ENCODE peak calls at places on chromosomes 12 and 14, in nine cellular contexts. G is HCT116; H is erythroblast; E is NCI-H1105; D is IMR-90; O is left lobe of liver; W is psoas muscle; A is T-helper 1 cell; P is stimulated activated CD8-positive, alpha-beta memory T cell treated with anti-CD3 and anti-CD28 coated beads, Interleukin-7, amount 100 ng/mL, for 4 hours. Z is an unnamed sample.

GRCh38 chr12:89824822-89825221 is 116.2 kb upstream of the ATP2B1 start:
- DNase-seq in P (no peak), W (no peak), E (no peak), D (no peak), H (no peak), G (no peak), O (no peak), A (no peak), Z (no peak)

GRCh38 chr14:66638688-66639087 is 130.7 kb downstream of the GPHN start:
- DNase-seq in E (no peak), H (no peak), P (no peak), W (no peak), O (no peak), A (no peak), G (no peak), D (peak), Z (no peak)

GRCh38 chr14:61296707-61297502 is 15.8 kb upstream of the TMEM30B start:
- DNase-seq in E (peak), P (no peak), H (peak), A (no peak), D (peak), G (peak), O (no peak), W (no peak), Z (no peak)

GRCh38 chr14:41558527-41558926 is 48.1 kb upstream of the LRFN5 start:
- DNase-seq in A (no peak), P (no peak), G (no peak), O (no peak), H (no peak), D (no peak), E (peak), W (no peak), Z (no peak)

GRCh38 chr12:79747274-79747673 is 56.5 kb upstream of the PAWR start:
- DNase-seq in D (peak), E (no peak), P (no peak), G (no peak), O (no peak), A (no peak), H (no peak), W (no peak), Z (no peak)

GRCh38 chr12:65602579-65603295 is 221.5 kb upstream of the HMGA2 start:
- DNase-seq in A (no peak), D (peak), W (peak), O (peak), P (no peak), H (peak), G (peak), E (peak), Z (peak)

GRCh38 chr14:32050839-32051238 is 26.3 kb upstream of the ARHGAP5 start:
- DNase-seq in W (no peak), A (no peak), G (no peak), H (no peak), E (peak), P (no peak), D (no peak), O (no peak), Z (no peak)

GRCh38 chr12:49346659-49347306 is at the start of gene DNAJC22:
- DNase-seq in O (peak), E (no peak), G (no peak), A (no peak), D (no peak), P (no peak), W (no peak), H (peak), Z (peak)

GRCh38 chr12:114698566-114699163 is 14.7 kb upstream of the TBX3 start:
- DNase-seq in W (no peak), A (no peak), O (no peak), G (no peak), H (no peak), D (no peak), P (no peak), E (no peak), Z (no peak)

GRCh38 chr12:46459881-46460545 is 87.4 kb upstream of the SLC38A2 start:
- DNase-seq in E (no peak), D (no peak), G (no peak), H (no peak), A (no peak), W (no peak), P (no peak), O (no peak), Z (no peak)

GRCh38 chr14:65168840-65169239 is 66.5 kb upstream of the MAX start:
- DNase-seq in P (no peak), D (no peak), W (no peak), E (no peak), G (peak), A (no peak), H (no peak), O (no peak), Z (no peak)

GRCh38 chr12:52526511-52526951 is 6.3 kb upstream of the KRT5 start:
- DNase-seq in P (no peak), D (no peak), W (no peak), O (peak), G (no peak), A (no peak), E (no peak), H (no peak), Z (peak)

GRCh38 chr12:119931402-119931801 is 54.3 kb upstream of the CIT start:
- DNase-seq in G (no peak), W (no peak), H (no peak), E (no peak), D (no peak), O (no peak), P (no peak), A (no peak), Z (no peak)

GRCh38 chr12:94262228-94263010 is 114.0 kb downstream of the PLXNC1 start:
- DNase-seq in H (peak), E (peak), G (peak), W (peak), P (peak), O (peak), A (peak), D (peak), Z (peak)

GRCh38 chr14:59126714-59127436 is 61.6 kb upstream of the DAAM1 start:
- DNase-seq in D (peak), W (no peak), E (peak), A (peak), G (peak), P (no peak), O (no peak), H (peak), Z (no peak)

GRCh38 chr12:58918475-58918874 is 1.8 kb downstream of the LRIG3 start:
- DNase-seq in P (no peak), G (no peak), O (no peak), D (peak), H (no peak), E (no peak), A (no peak), W (no peak), Z (no peak)

GRCh38 chr14:32379447-32379846 is 50.3 kb downstream of the AKAP6 start:
- DNase-seq in E (no peak), O (no peak), W (no peak), P (no peak), D (no peak), G (no peak), A (no peak), H (no peak), Z (no peak)

GRCh38 chr12:46452061-46452615 is 79.6 kb upstream of the SLC38A2 start:
- DNase-seq in D (peak), A (no peak), G (peak), E (no peak), O (no peak), P (no peak), H (no peak), W (no peak), Z (no peak)

GRCh38 chr14:89667983-89668382 is 250.9 kb upstream of the FOXN3 start:
- DNase-seq in E (no peak), A (no peak), G (no peak), D (peak), P (no peak), W (no peak), O (no peak), H (no peak), Z (no peak)

GRCh38 chr12:92421701-92422100 is 276.1 kb upstream of the BTG1 start:
- DNase-seq in W (no peak), O (no peak), P (no peak), G (no peak), A (no peak), E (no peak), D (peak), H (no peak), Z (no peak)

GRCh38 chr12:133130808-133131128 is 341 bp downstream of the ZNF10 start:
- DNase-seq in O (peak), E (no peak), D (no peak), H (no peak), G (no peak), A (no peak), W (peak), P (peak), Z (peak)

GRCh38 chr12:108922918-108923317 is 43.0 kb downstream of the DAO start:
- DNase-seq in A (no peak), E (no peak), H (no peak), D (no peak), G (no peak), O (no peak), W (no peak), P (no peak), Z (no peak)

GRCh38 chr12:77060883-77061240 is 4.5 kb downstream of the E2F7 start:
- DNase-seq in D (no peak), P (no peak), H (no peak), A (no peak), W (no peak), G (no peak), E (no peak), O (no peak), Z (no peak)

GRCh38 chr14:92677087-92677668 is 71.2 kb downstream of the LGMN start:
- DNase-seq in H (no peak), O (no peak), A (no peak), G (no peak), P (no peak), D (no peak), E (no peak), W (no peak), Z (peak)

GRCh38 chr12:49026101-49026500 is 7.5 kb upstream of the PRKAG1 start:
- DNase-seq in G (no peak), A (no peak), W (no peak), O (no peak), P (no peak), E (no peak), D (no peak), H (no peak), Z (peak)

GRCh38 chr12:121036810-121037326 is 2.2 kb downstream of the OASL start:
- DNase-seq in P (no peak), W (no peak), H (no peak), G (no peak), D (peak), O (no peak), E (no peak), A (no peak), Z (no peak)

Z was measured in suprapubic skin.